ENCODE peak calls at places on chromosomes 1 and 21, in five cellular contexts. L is CD4-positive, alpha-beta T cell; N is NCI-H1694; P is neural crest cell; Y is NCI-H1930. R is an unnamed sample.

GRCh38 chr1:31591425-31592093 is 15.2 kb downstream of the TINAGL1 start:
- DNase-seq in L (no peak), N (no peak), P (no peak), Y (no peak), R (no peak)

GRCh38 chr1:163596541-163597258 is 274.9 kb downstream of the NUF2 start:
- DNase-seq in L (no peak), N (no peak), P (no peak), Y (no peak), R (no peak)

GRCh38 chr1:219900201-219900600 is 28.2 kb downstream of the SLC30A10 start:
- DNase-seq in L (no peak), N (no peak), P (no peak), Y (no peak), R (peak; percentile 14)

GRCh38 chr1:241640867-241641542 is 836 bp upstream of the CHML start:
- DNase-seq in L (no peak), N (no peak), P (no peak), Y (no peak), R (no peak)

GRCh38 chr1:244207935-244208244 is 156.8 kb downstream of the ZBTB18 start:
- DNase-seq in L (no peak), N (no peak), P (no peak), Y (no peak), R (no peak)

GRCh38 chr1:226482975-226483660 is 65.4 kb upstream of the STUM start:
- DNase-seq in L (no peak), N (peak; percentile 80), P (no peak), Y (no peak), R (no peak)

GRCh38 chr1:16372535-16373340 is 5.7 kb downstream of the SZRD1 start:
- DNase-seq in L (no peak), N (no peak), P (no peak), Y (no peak), R (no peak)

GRCh38 chr1:14945132-14946010 is 208.2 kb upstream of the TMEM51 start:
- DNase-seq in L (no peak), N (peak; percentile 71), P (no peak), Y (no peak), R (peak; percentile 66)

GRCh38 chr1:226912587-226913176 is 27.4 kb upstream of the COQ8A start:
- DNase-seq in L (peak; percentile 20), N (peak; percentile 2), P (no peak), Y (peak; percentile 26), R (no peak)

GRCh38 chr1:61864501-61864900 is 122.2 kb downstream of the PATJ start:
- DNase-seq in L (no peak), N (peak; percentile 10), P (no peak), Y (no peak), R (no peak)

GRCh38 chr1:96519851-96520281 is 201.7 kb upstream of the PTBP2 start:
- DNase-seq in L (no peak), N (no peak), P (peak; percentile 6), Y (no peak), R (peak; percentile 6)

GRCh38 chr1:235954306-235955283 is 87.9 kb upstream of the LYST start:
- DNase-seq in L (peak; percentile 19), N (no peak), P (no peak), Y (no peak), R (no peak)

GRCh38 chr1:119449964-119450363 is 35.0 kb downstream of the HSD3B2 start:
- DNase-seq in L (no peak), N (no peak), P (no peak), Y (no peak), R (no peak)

GRCh38 chr1:7290971-7291970 is 479.8 kb upstream of the VAMP3 start:
- DNase-seq in L (no peak), N (no peak), P (no peak), Y (no peak), R (no peak)

GRCh38 chr1:225896937-225897549 is 8.1 kb upstream of the LEFTY1 start:
- DNase-seq in L (peak; percentile 77), N (no peak), P (no peak), Y (no peak), R (no peak)

GRCh38 chr1:172408958-172409357 is 11.5 kb upstream of the C1orf105 start:
- DNase-seq in L (no peak), N (no peak), P (no peak), Y (no peak), R (peak; percentile 28)

GRCh38 chr1:84782311-84782771 is 92.1 kb upstream of the SSX2IP start:
- DNase-seq in L (peak; percentile 67), N (peak; percentile 8), P (peak; percentile 59), Y (peak; percentile 56), R (no peak)

GRCh38 chr1:222098382-222098781 is 356.5 kb upstream of the DUSP10 start:
- DNase-seq in L (no peak), N (no peak), P (no peak), Y (no peak), R (no peak)

GRCh38 chr1:204130178-204130577 is 21.7 kb downstream of the ETNK2 start:
- DNase-seq in L (no peak), N (no peak), P (no peak), Y (no peak), R (no peak)

GRCh38 chr1:199780948-199781347 is 246.6 kb upstream of the NR5A2 start:
- DNase-seq in L (no peak), N (no peak), P (no peak), Y (no peak), R (no peak)

GRCh38 chr1:224259986-224260385 is 70.0 kb downstream of the NVL start:
- DNase-seq in L (no peak), N (no peak), P (no peak), Y (no peak), R (no peak)

GRCh38 chr1:228337711-228338520 is 68.7 kb downstream of the TRIM11 start:
- DNase-seq in L (no peak), N (no peak), P (no peak), Y (no peak), R (no peak)

GRCh38 chr1:156619582-156619955 is 354 bp downstream of the HAPLN2 start:
- DNase-seq in L (no peak), N (no peak), P (no peak), Y (no peak), R (no peak)

GRCh38 chr21:46051379-46051770 is 46.5 kb upstream of the COL6A2 start:
- DNase-seq in L (no peak), N (no peak), P (no peak), Y (no peak), R (no peak)

GRCh38 chr1:42266253-42267135 is 68.5 kb downstream of the FOXJ3 start:
- DNase-seq in L (no peak), N (no peak), P (no peak), Y (no peak), R (no peak)

GRCh38 chr21:28699591-28700259 is 293.0 kb downstream of the LTN1 start:
- DNase-seq in L (no peak), N (no peak), P (no peak), Y (no peak), R (no peak)

GRCh38 chr1:162233066-162233465 is 143.6 kb downstream of the SPATA46 start:
- DNase-seq in L (no peak), N (no peak), P (no peak), Y (no peak), R (no peak)

GRCh38 chr1:39370602-39371001 is 120.8 kb upstream of the BMP8A start:
- DNase-seq in L (no peak), N (no peak), P (no peak), Y (no peak), R (no peak)

GRCh38 chr1:247268390-247269045 is 12.6 kb downstream of the VN1R5 start:
- DNase-seq in L (no peak), N (no peak), P (no peak), Y (no peak), R (no peak)

GRCh38 chr1:202291961-202292712 is 49.6 kb downstream of the UBE2T start:
- DNase-seq in L (no peak), N (no peak), P (no peak), Y (no peak), R (no peak)

GRCh38 chr1:211474426-211474825 is 17.5 kb downstream of the RD3 start:
- DNase-seq in L (no peak), N (peak; percentile 44), P (no peak), Y (no peak), R (no peak)

GRCh38 chr21:25636727-25637126 is 2.3 kb upstream of the JAM2 start:
- DNase-seq in L (no peak), N (no peak), P (no peak), Y (no peak), R (no peak)

GRCh38 chr1:17423781-17424245 is 15.7 kb downstream of the RCC2 start:
- DNase-seq in L (no peak), N (no peak), P (no peak), Y (no peak), R (no peak)

GRCh38 chr21:17501107-17502006 is 11.5 kb upstream of the CXADR start:
- DNase-seq in L (no peak), N (no peak), P (no peak), Y (peak; percentile 26), R (no peak)

GRCh38 chr1:239879321-239880170 is 212.1 kb upstream of the FMN2 start:
- DNase-seq in L (no peak), N (no peak), P (no peak), Y (no peak), R (no peak)

GRCh38 chr1:78068681-78069283 is 23.0 kb downstream of the GIPC2 start:
- DNase-seq in L (no peak), N (no peak), P (no peak), Y (no peak), R (no peak)

GRCh38 chr1:8206397-8206796 is 111.5 kb upstream of the SLC45A1 start:
- DNase-seq in L (no peak), N (no peak), P (no peak), Y (no peak), R (no peak)

GRCh38 chr1:209648931-209649776 is 3.1 kb downstream of the LAMB3 start:
- DNase-seq in L (no peak), N (no peak), P (no peak), Y (no peak), R (peak; percentile 96)

GRCh38 chr1:171352554-171352953 is 38.6 kb downstream of the FMO4 start:
- DNase-seq in L (no peak), N (no peak), P (no peak), Y (no peak), R (no peak)